ENCODE peak calls at places on chromosomes 1 and 21, in four cellular contexts. X is ovary, F is NCI-H524 treated with DMSO at 0.1 percent for 48 hours, C is substantia nigra. Z is an unnamed sample.

GRCh38 chr1:59455206-59455605 is 158.3 kb downstream of the FGGY start:
- DNase-seq in X (no peak), F (no peak), C (no peak), Z (no peak)

GRCh38 chr1:53285969-53286760 is 41.7 kb downstream of the LRP8 start:
- DNase-seq in X (no peak), F (no peak), C (no peak), Z (no peak)

GRCh38 chr1:152902676-152903075 is 5.7 kb upstream of the IVL start:
- DNase-seq in X (no peak), F (no peak), C (no peak), Z (no peak)

GRCh38 chr1:221742555-221743415 is 896 bp upstream of the DUSP10 start:
- DNase-seq in X (peak), F (peak), C (peak), Z (peak)

GRCh38 chr1:8871539-8871935 is 6.9 kb downstream of the ENO1 start:
- DNase-seq in X (no peak), F (no peak), C (no peak), Z (no peak)

GRCh38 chr1:198491028-198491427 is 49.5 kb downstream of the ATP6V1G3 start:
- DNase-seq in X (no peak), F (no peak), C (no peak), Z (no peak)

GRCh38 chr1:84598846-84599741 is 24.9 kb upstream of the CTBS start:
- DNase-seq in X (no peak), F (no peak), C (no peak), Z (no peak)

GRCh38 chr1:229203030-229203751 is 67.7 kb upstream of the RAB4A start:
- DNase-seq in X (peak), F (no peak), C (no peak), Z (peak)

GRCh38 chr1:245019904-245020486 is 134.8 kb upstream of the KIF26B start:
- DNase-seq in X (no peak), F (no peak), C (no peak), Z (no peak)

GRCh38 chr1:165610866-165611265 is 20.2 kb upstream of the MGST3 start:
- DNase-seq in X (no peak), F (no peak), C (no peak), Z (no peak)

GRCh38 chr1:184462170-184462569 is 75.3 kb downstream of the C1orf21 start:
- DNase-seq in X (no peak), F (no peak), C (no peak), Z (no peak)

GRCh38 chr1:25697426-25698220 is 81.0 kb downstream of the MAN1C1 start:
- DNase-seq in X (no peak), F (no peak), C (no peak), Z (no peak)

GRCh38 chr1:100539836-100540536 is 2.0 kb downstream of the GPR88 start:
- DNase-seq in X (no peak), F (no peak), C (no peak), Z (no peak)

GRCh38 chr1:19348441-19349198 is 36.5 kb downstream of the SLC66A1 start:
- DNase-seq in X (no peak), F (no peak), C (no peak), Z (no peak)

GRCh38 chr1:39255212-39255611 is 50.7 kb downstream of the MACF1 start:
- DNase-seq in X (no peak), F (no peak), C (no peak), Z (no peak)

GRCh38 chr1:51840743-51841461 is 37.6 kb downstream of the NRDC start:
- DNase-seq in X (no peak), F (no peak), C (no peak), Z (no peak)

GRCh38 chr1:65425697-65426096 is 5.2 kb downstream of the LEPR start:
- DNase-seq in X (no peak), F (no peak), C (no peak), Z (no peak)

GRCh38 chr1:29196863-29197589 is 15.3 kb upstream of the SRSF4 start:
- DNase-seq in X (no peak), F (no peak), C (no peak), Z (no peak)

GRCh38 chr1:185038813-185039399 is 6.5 kb upstream of the RNF2 start:
- DNase-seq in X (no peak), F (no peak), C (no peak), Z (no peak)

GRCh38 chr1:237901284-237901870 is 10.7 kb upstream of the ZP4 start:
- DNase-seq in X (no peak), F (no peak), C (no peak), Z (peak)

GRCh38 chr1:153490272-153491051 is 30.0 kb upstream of the S100A7 start:
- DNase-seq in X (peak), F (peak), C (no peak), Z (no peak)

GRCh38 chr1:245432221-245432620 is 277.4 kb downstream of the KIF26B start:
- DNase-seq in X (no peak), F (no peak), C (no peak), Z (no peak)

GRCh38 chr21:34948157-34948556 is 100.9 kb downstream of the RUNX1 start:
- DNase-seq in X (no peak), F (no peak), C (no peak), Z (no peak)

GRCh38 chr21:43727571-43728466 is 8.9 kb downstream of the PDXK start:
- DNase-seq in X (peak), F (peak), C (no peak), Z (peak)

GRCh38 chr1:16348414-16349182 is 3.7 kb downstream of the FBXO42 start:
- DNase-seq in X (no peak), F (no peak), C (no peak), Z (no peak)

GRCh38 chr1:212699839-212700596 is at the start of gene BATF3:
- DNase-seq in X (peak), F (no peak), C (no peak), Z (no peak)

GRCh38 chr1:32869844-32870614 is 683 bp downstream of the FNDC5 start:
- DNase-seq in X (no peak), F (no peak), C (no peak), Z (no peak)

GRCh38 chr1:53943490-53944043 is 1.9 kb downstream of the IFT25 start:
- DNase-seq in X (no peak), F (no peak), C (no peak), Z (no peak)

GRCh38 chr1:204503122-204503912 is 8.7 kb upstream of the PIK3C2B start:
- DNase-seq in X (no peak), F (peak), C (no peak), Z (no peak)

GRCh38 chr1:237873487-237873927 is 17.2 kb downstream of the ZP4 start:
- DNase-seq in X (no peak), F (no peak), C (no peak), Z (no peak)